ENCODE peak calls at places on chromosomes 16 and 17, in six cellular contexts. X, L, C, K, S and I are unnamed samples.
A peak's percentile ranks its signal among the peaks of the same experiment; 100 is the strongest.

GRCh38 chr17:43020030-43020621 is 2.1 kb downstream of the VAT1 start:
- DNase-seq in K (no peak), C (peak; percentile 59), S (peak; percentile 41), X (no peak), L (no peak), I (no peak)

GRCh38 chr17:43530303-43531081 is 15.6 kb downstream of the ETV4 start:
- DNase-seq in K (peak; percentile 93), X (peak; percentile 93), S (peak; percentile 100), L (no peak), C (peak; percentile 100), I (peak; percentile 82)

GRCh38 chr17:77433385-77434135 is 292.8 kb downstream of the SEC14L1 start:
- DNase-seq in L (no peak), S (no peak), X (peak; percentile 58), C (no peak), K (peak; percentile 82), I (peak; percentile 86)

GRCh38 chr16:85306071-85306792 is 194.0 kb upstream of the CIBAR2 start:
- DNase-seq in S (peak; percentile 60), C (peak; percentile 76), X (peak; percentile 76), L (peak; percentile 81), K (peak; percentile 87), I (peak; percentile 75)

GRCh38 chr16:10988164-10988803 is 43.9 kb downstream of the CLEC16A start:
- DNase-seq in L (peak; percentile 63), S (peak; percentile 51), X (no peak), K (no peak), C (peak; percentile 76), I (peak; percentile 15)

GRCh38 chr17:67139784-67140665 is 95.7 kb downstream of the CACNG1 start:
- DNase-seq in X (no peak), L (no peak), C (peak; percentile 81), S (peak; percentile 54), K (peak; percentile 42), I (peak; percentile 55)

GRCh38 chr17:55295411-55296170 is 30.8 kb downstream of the HLF start:
- DNase-seq in K (peak; percentile 43), X (peak; percentile 57), S (peak; percentile 79), L (peak; percentile 75), C (peak; percentile 93), I (peak; percentile 74)

GRCh38 chr16:77307764-77308561 is 108.8 kb downstream of the SYCE1L start:
- DNase-seq in S (no peak), X (peak; percentile 21), K (peak; percentile 50), L (no peak), C (no peak), I (no peak)

GRCh38 chr17:77315010-77315409 is 174.2 kb downstream of the SEC14L1 start:
- DNase-seq in S (no peak), K (no peak), X (no peak), C (no peak), L (no peak), I (no peak)

GRCh38 chr16:2954647-2955381 is 9.3 kb upstream of the KREMEN2 start:
- DNase-seq in C (peak; percentile 57), X (no peak), L (no peak), K (no peak), S (peak; percentile 32), I (no peak)

GRCh38 chr16:29891525-29892457 is 7.6 kb downstream of the SEZ6L2 start:
- DNase-seq in K (no peak), S (no peak), C (no peak), X (no peak), L (peak; percentile 35), I (no peak)

GRCh38 chr16:68736561-68736960 is 531 bp upstream of the CDH1 start:
- DNase-seq in C (no peak), X (no peak), K (no peak), L (no peak), S (no peak), I (no peak)

GRCh38 chr16:2826591-2827480 is 3.3 kb upstream of the ZG16B start:
- DNase-seq in S (no peak), L (no peak), X (no peak), C (peak; percentile 46), K (no peak), I (no peak)

GRCh38 chr16:53282975-53283946 is 151.0 kb upstream of the RBL2 start:
- DNase-seq in S (no peak), X (peak; percentile 63), K (peak; percentile 49), C (no peak), L (peak; percentile 64), I (peak; percentile 66)

GRCh38 chr17:8405499-8406016 is 7.9 kb upstream of the RNF222 start:
- DNase-seq in C (no peak), L (no peak), S (no peak), X (no peak), K (no peak), I (no peak)

GRCh38 chr17:47883589-47884426 is 12.2 kb upstream of the SP2 start:
- DNase-seq in S (no peak), C (no peak), X (no peak), K (no peak), L (no peak), I (no peak)

GRCh38 chr17:42617956-42618431 is 8.5 kb downstream of the TUBG1 start:
- DNase-seq in C (no peak), L (no peak), S (no peak), X (no peak), K (no peak), I (no peak)

GRCh38 chr16:53745753-53746258 is 41.9 kb downstream of the FTO start:
- DNase-seq in S (no peak), X (peak; percentile 21), K (peak; percentile 62), L (no peak), C (no peak), I (peak; percentile 47)

GRCh38 chr17:751269-752001 is 629 bp downstream of the GEMIN4 start:
- DNase-seq in S (no peak), C (peak; percentile 68), K (peak; percentile 45), X (peak; percentile 54), L (peak; percentile 86), I (peak; percentile 73)

GRCh38 chr17:2025622-2026309 is 632 bp upstream of the RTN4RL1 start:
- DNase-seq in L (no peak), K (peak; percentile 57), X (peak; percentile 72), C (peak; percentile 92), S (peak; percentile 75), I (peak; percentile 88)

GRCh38 chr17:52149626-52150025 is 8.9 kb downstream of the CA10 start:
- DNase-seq in X (no peak), S (no peak), C (no peak), L (no peak), K (no peak), I (no peak)

GRCh38 chr16:68972720-68973119 is 129.4 kb downstream of the TANGO6 start:
- DNase-seq in K (peak; percentile 70), L (no peak), S (peak; percentile 89), C (peak; percentile 91), X (peak; percentile 50), I (no peak)

GRCh38 chr16:84357191-84357651 is 11.1 kb upstream of the ATP2C2 start:
- DNase-seq in S (no peak), X (peak; percentile 26), C (no peak), L (no peak), K (peak; percentile 52), I (no peak)

GRCh38 chr16:847681-848445 is 47.3 kb upstream of the GNG13 start:
- DNase-seq in K (no peak), C (no peak), L (no peak), X (no peak), S (no peak), I (no peak)
- H3K9me3 ChIP-seq in K (peaks cover 45% of the 10 kb centered on the region), C (peaks cover 19% of the 10 kb centered on the region), L (peaks cover 25% of the 10 kb centered on the region), X (no peaks in the 10 kb centered on the region), S (no peaks in the 10 kb centered on the region), I (no peaks in the 10 kb centered on the region)

GRCh38 chr17:34254651-34255380 is at the start of gene CCL2:
- DNase-seq in C (peak; percentile 93), L (no peak), K (peak; percentile 85), S (peak; percentile 89), X (peak; percentile 66), I (peak; percentile 77)

GRCh38 chr17:34255381-34255732 is 272 bp downstream of the CCL2 start:
- DNase-seq in C (no peak), L (no peak), S (no peak), K (no peak), X (no peak), I (no peak)

GRCh38 chr17:34252890-34253525 is 2.1 kb upstream of the CCL2 start:
- DNase-seq in S (no peak), K (no peak), C (no peak), X (no peak), L (no peak), I (no peak)

GRCh38 chr17:34255841-34256240 is 756 bp downstream of the CCL2 start:
- DNase-seq in S (no peak), K (no peak), C (no peak), X (no peak), L (no peak), I (no peak)

GRCh38 chr17:34254146-34254545 is 939 bp upstream of the CCL2 start:
- DNase-seq in X (peak; percentile 45), L (no peak), C (no peak), S (no peak), K (peak; percentile 83), I (peak; percentile 73)
- H3K4me1 ChIP-seq in X (peaks cover 38% of the 10 kb centered on the region), L (no peaks in the 10 kb centered on the region), C (peaks cover 28% of the 10 kb centered on the region), S (peaks cover 4% of the 10 kb centered on the region), K (peaks cover 45% of the 10 kb centered on the region), I (peaks cover 73% of the 10 kb centered on the region)

DNA sequence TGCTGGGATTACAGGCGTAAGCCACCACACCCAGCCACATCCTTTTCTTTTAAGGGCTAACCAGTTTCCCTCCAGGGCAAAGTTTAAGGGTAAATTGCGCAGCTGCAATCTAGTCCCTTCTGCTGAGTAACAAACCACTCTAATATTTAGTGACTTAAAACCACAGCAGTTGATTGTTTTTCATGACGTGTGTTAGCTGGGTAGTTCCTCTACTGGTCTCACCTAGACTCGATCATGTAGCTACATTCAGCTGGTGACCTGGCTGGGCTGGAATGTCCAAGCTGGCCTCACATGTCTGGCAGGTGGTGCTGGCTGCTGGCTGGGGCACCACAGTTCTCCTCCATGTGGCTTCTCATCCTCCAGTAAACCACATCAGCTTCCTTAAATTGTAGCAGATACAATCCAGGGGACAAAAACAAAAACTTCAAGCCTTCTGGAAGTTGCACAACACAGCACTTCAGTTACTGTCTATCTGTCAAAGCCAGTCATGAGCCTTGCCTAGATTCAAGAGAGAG is 75.5 kb downstream of the GPRC5B start:
- DNase-seq in C (no peak), S (no peak), K (peak; percentile 36), X (no peak), L (no peak), I (no peak)
- H3K9ac ChIP-seq in C (no peak overlapping the region), S (no peak overlapping the region), K (no peak overlapping the region), X (no peak overlapping the region), L (no peak overlapping the region), I (no peak overlapping the region)

GRCh38 chr16:75172578-75172977 is 24.3 kb downstream of the ZFP1 start:
- DNase-seq in L (no peak), K (no peak), X (no peak), C (no peak), S (no peak), I (no peak)
- H3K9me3 ChIP-seq in L (peaks cover 69% of the 10 kb centered on the region), K (peaks cover 75% of the 10 kb centered on the region), X (peaks cover 2% of the 10 kb centered on the region), C (peaks cover 97% of the 10 kb centered on the region), S (peaks cover 56% of the 10 kb centered on the region), I (peaks cover 95% of the 10 kb centered on the region)

DNA sequence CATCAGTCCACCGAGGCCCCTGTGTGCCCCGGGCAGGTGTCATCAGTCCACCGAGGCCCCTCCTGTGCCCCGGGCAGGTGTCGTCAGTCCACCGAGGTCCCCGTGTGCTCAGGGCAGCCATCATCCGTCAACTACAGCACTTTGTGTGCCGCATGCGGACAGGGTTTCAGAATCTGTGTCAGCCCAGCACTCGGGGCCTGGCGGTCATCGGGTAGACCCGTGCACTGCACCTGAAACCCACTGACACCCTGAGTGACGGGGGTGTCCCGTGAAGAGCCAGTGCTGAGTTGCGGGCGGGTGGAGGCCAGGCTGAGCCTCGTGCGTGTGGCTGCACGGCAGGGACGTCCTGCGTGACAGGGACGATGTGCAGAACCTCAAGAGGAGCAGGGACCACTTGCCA is 38.4 kb downstream of the BAHCC1 start:
- DNase-seq in S (no peak), X (no peak), C (no peak), L (no peak), K (no peak), I (no peak)
- H3K4me1 ChIP-seq in S (no peaks in the 10 kb centered on the region), X (peaks cover 12% of the 10 kb centered on the region), C (no peaks in the 10 kb centered on the region), L (no peaks in the 10 kb centered on the region), K (peaks cover 20% of the 10 kb centered on the region), I (peaks cover 35% of the 10 kb centered on the region)